ENCODE peak calls at places on chromosome 11, in six cellular contexts. C is H1, M is K562, U is IMR-90, Y is HepG2, B is GM12878. A is an unnamed sample.

GRCh38 chr11:75578977-75579376 is 16.9 kb downstream of the SERPINH1 start:
- DNase-seq in U (peak; percentile 54), Y (no peak), M (no peak), C (no peak), B (no peak), A (no peak)

GRCh38 chr11:40293655-40294342 is 1165.7 kb downstream of the LRRC4C start:
- DNase-seq in Y (peak; percentile 61), U (peak; percentile 92), C (peak; percentile 56), B (peak; percentile 30), M (peak; percentile 64), A (peak; percentile 82)

GRCh38 chr11:91305402-91305801 is 919.2 kb upstream of the FAT3 start:
- DNase-seq in M (no peak), Y (no peak), U (no peak), C (peak; percentile 2), B (no peak), A (no peak)

GRCh38 chr11:101126551-101127347 is 2.9 kb downstream of the PGR start:
- DNase-seq in C (peak; percentile 2), B (no peak), M (peak; percentile 17), U (no peak), Y (no peak), A (no peak)

GRCh38 chr11:101446238-101446637 is 137.6 kb downstream of the TRPC6 start:
- DNase-seq in Y (no peak), B (no peak), U (peak; percentile 56), C (no peak), M (no peak), A (no peak)

GRCh38 chr11:84089072-84090057 is 803.2 kb upstream of the CCDC90B start:
- DNase-seq in B (no peak), C (no peak), U (no peak), Y (peak; percentile 1), M (no peak), A (peak; percentile 36)

GRCh38 chr11:47152953-47153950 is 23.4 kb downstream of the ARFGAP2 start:
- DNase-seq in B (peak; percentile 7), M (peak; percentile 82), Y (peak; percentile 63), U (peak; percentile 80), C (no peak), A (peak; percentile 89)

GRCh38 chr11:47259178-47259977 is 1.6 kb downstream of the NR1H3 start:
- DNase-seq in C (no peak), M (no peak), B (no peak), U (peak; percentile 30), Y (peak; percentile 46), A (peak; percentile 74)

GRCh38 chr11:113546757-113547507 is 71.7 kb upstream of the DRD2 start:
- DNase-seq in Y (no peak), C (no peak), B (no peak), M (no peak), U (peak; percentile 61), A (no peak)

GRCh38 chr11:55106391-55106790 is 155.6 kb upstream of the TRIM48 start:
- DNase-seq in Y (no peak), U (no peak), C (no peak), M (no peak), B (no peak), A (no peak)

GRCh38 chr11:3215346-3216026 is 3.1 kb downstream of the MRGPRG start:
- DNase-seq in C (no peak), Y (no peak), M (no peak), U (no peak), B (no peak), A (no peak)

GRCh38 chr11:66178871-66179270 is 89.6 kb upstream of the RAB1B start:
- DNase-seq in U (no peak), C (no peak), B (no peak), Y (no peak), M (no peak), A (no peak)

GRCh38 chr11:106088896-106089295 is 11.4 kb downstream of the AASDHPPT start:
- DNase-seq in M (no peak), Y (no peak), B (no peak), U (peak; percentile 75), C (no peak), A (no peak)

DNA sequence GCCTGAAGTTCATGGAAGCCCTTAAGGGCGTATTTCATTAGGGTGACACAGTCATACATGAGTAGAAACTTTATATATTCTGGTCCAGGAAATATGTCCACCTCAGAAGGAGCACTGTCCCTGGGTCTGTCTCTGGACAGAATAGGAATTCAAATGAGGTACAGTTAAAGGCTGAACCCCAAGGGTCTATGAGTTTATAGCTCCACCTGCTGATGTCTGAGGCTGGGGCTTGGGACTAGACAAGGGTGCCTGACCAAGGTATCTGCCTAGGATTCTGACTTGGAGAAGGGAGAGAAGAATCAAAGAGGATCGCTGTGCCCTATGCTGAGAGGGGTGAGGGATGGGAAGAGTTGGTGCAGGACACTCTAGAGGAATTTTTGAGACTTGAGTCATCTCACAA is 14.9 kb downstream of the HEPHL1 start:
- DNase-seq in U (no peak), B (no peak), M (peak; percentile 4), C (no peak), Y (no peak), A (no peak)
- TF ChIP-seq RFX5 in U (no peak), B (no peak), M (no peak), C (no peak), Y (no peak), A (no peak)

GRCh38 chr11:26618441-26618840 is 46.4 kb upstream of the MUC15 start:
- DNase-seq in U (no peak), Y (no peak), B (no peak), M (no peak), C (no peak), A (peak; percentile 24)

GRCh38 chr11:26621147-26621546 is 49.1 kb upstream of the MUC15 start:
- DNase-seq in U (peak; percentile 52), B (no peak), C (no peak), Y (no peak), M (no peak), A (no peak)

GRCh38 chr11:26622201-26622600 is 50.1 kb upstream of the MUC15 start:
- DNase-seq in M (no peak), C (no peak), B (no peak), U (no peak), Y (no peak), A (no peak)

GRCh38 chr11:26623076-26623666 is 51.1 kb upstream of the MUC15 start:
- DNase-seq in Y (no peak), M (no peak), B (no peak), U (peak; percentile 4), C (no peak), A (no peak)

GRCh38 chr11:26620282-26621045 is 48.4 kb upstream of the MUC15 start:
- DNase-seq in C (no peak), Y (no peak), U (no peak), M (no peak), B (no peak), A (no peak)
- H3K27ac ChIP-seq in C (no peak overlapping the region), Y (no peak overlapping the region), U (no peak overlapping the region), M (no peak overlapping the region), B (no peak overlapping the region), A (peak overlapping the region; percentile 28)

GRCh38 chr11:19892876-19893275 is 180.2 kb downstream of the NAV2 start:
- DNase-seq in B (no peak), C (no peak), U (peak; percentile 41), M (no peak), Y (no peak), A (no peak)

GRCh38 chr11:19892387-19892786 is 179.8 kb downstream of the NAV2 start:
- DNase-seq in M (no peak), C (no peak), B (no peak), Y (no peak), U (no peak), A (no peak)

GRCh38 chr11:19891050-19891449 is 178.4 kb downstream of the NAV2 start:
- DNase-seq in M (no peak), B (no peak), C (no peak), Y (no peak), U (no peak), A (no peak)

GRCh38 chr11:19890308-19890707 is 177.7 kb downstream of the NAV2 start:
- DNase-seq in M (no peak), U (peak; percentile 88), B (no peak), C (no peak), Y (no peak), A (no peak)

DNA sequence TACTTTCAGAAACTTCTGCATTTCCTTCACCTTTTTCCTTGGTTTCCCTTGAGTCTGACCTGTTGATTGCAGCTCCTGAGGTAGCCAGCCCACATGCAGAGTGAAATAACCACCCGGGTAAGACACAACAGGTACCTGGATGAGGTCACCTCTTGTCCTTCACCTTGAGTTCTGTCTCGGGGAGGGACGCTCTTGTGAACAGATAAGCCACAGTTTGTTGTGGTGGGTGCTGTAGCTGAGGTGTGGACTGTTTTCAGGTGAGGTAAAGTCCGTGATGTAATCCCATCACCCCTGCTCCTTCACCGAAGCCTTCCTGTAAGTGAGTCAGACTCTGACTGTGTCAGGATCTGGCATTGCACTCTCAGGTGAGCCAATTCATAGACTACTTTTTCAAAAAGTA is 183.1 kb downstream of the NAV2 start:
- DNase-seq in Y (no peak), U (no peak), M (no peak), C (no peak), B (no peak), A (no peak)
- H3K36me3 ChIP-seq in Y (no peaks in the 10 kb centered on the region), U (peaks cover 6% of the 10 kb centered on the region), M (no peaks in the 10 kb centered on the region), C (peaks cover 36% of the 10 kb centered on the region), B (no peaks in the 10 kb centered on the region), A (peaks cover 82% of the 10 kb centered on the region)

GRCh38 chr11:127042445-127042844 is 41.9 kb upstream of the KIRREL3 start:
- DNase-seq in Y (no peak), U (peak; percentile 74), B (no peak), C (no peak), M (no peak), A (no peak)
- TF ChIP-seq RFX5 in Y (no peak), U (no peak), B (no peak), C (no peak), M (no peak), A (no peak)

DNA sequence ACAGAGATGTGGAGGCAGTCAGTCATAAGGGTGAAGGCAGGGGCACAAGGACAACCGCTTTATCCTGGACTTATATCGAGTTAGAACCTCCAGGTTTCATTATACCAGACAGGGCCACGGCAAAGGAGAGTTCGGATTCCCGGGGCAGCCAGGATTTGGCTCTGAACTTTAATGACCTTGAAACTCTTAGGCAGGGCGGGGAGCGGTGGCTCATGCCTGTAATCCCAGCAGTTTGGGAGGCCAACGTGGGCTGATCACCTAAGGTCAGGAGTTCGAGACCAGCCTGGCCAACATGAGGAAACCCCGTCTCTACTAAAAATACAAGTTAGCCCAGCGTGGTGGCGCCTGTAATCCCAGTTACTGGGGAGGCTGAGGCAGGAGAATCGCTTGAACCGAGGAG is 1.1 kb upstream of the MYRF start:
- DNase-seq in C (no peak), U (no peak), B (no peak), M (no peak), Y (peak; percentile 50), A (no peak)
- H3K27ac ChIP-seq in C (no peak overlapping the region), U (no peak overlapping the region), B (no peak overlapping the region), M (no peak overlapping the region), Y (no peak overlapping the region), A (no peak overlapping the region)

A was measured in SK-N-SH.